ENCODE peak calls at places on chromosomes 13 and 19, in seven cellular contexts. Z is RPMI7951; D is GM19239; C is HFF-Myc; R is activated effector memory CD4-positive, alpha-beta T cell treated with anti-CD3 and anti-CD28 coated beads, Interleukin-2, amount 50 U/mL, for 16 hours; I is cardiac muscle cell; G is heart left ventricle. N is an unnamed sample.

GRCh38 chr19:35743640-35744306 is 1.4 kb downstream of the U2AF1L4 start:
- DNase-seq in Z (no peak), C (no peak), D (no peak), R (no peak), G (no peak), I (no peak), N (no peak)

GRCh38 chr13:111034811-111035210 is 80.3 kb upstream of the ARHGEF7 start:
- DNase-seq in C (no peak), I (no peak), R (no peak), D (no peak), G (no peak), Z (no peak), N (no peak)

GRCh38 chr19:14369399-14370168 is 11.7 kb upstream of the ADGRE5 start:
- DNase-seq in Z (peak), I (peak), R (peak), G (peak), C (no peak), D (no peak), N (no peak)

GRCh38 chr19:29694669-29695627 is 20.1 kb downstream of the C19orf12 start:
- DNase-seq in D (peak), R (peak), Z (peak), C (peak), I (peak), G (peak), N (peak)

GRCh38 chr19:51256053-51256682 is 5.3 kb downstream of the SIGLECL1 start:
- DNase-seq in R (no peak), G (no peak), C (no peak), I (no peak), D (no peak), Z (no peak), N (no peak)

GRCh38 chr19:7153008-7153407 is 83.5 kb downstream of the ZNF557 start:
- DNase-seq in Z (no peak), R (no peak), I (no peak), C (no peak), G (no peak), D (no peak), N (no peak)

GRCh38 chr13:44730099-44730498 is 154.0 kb upstream of the TSC22D1 start:
- DNase-seq in C (no peak), R (no peak), I (no peak), Z (no peak), D (no peak), G (no peak), N (no peak)

GRCh38 chr19:32675720-32676185 is at the start of gene RGS9BP:
- DNase-seq in G (peak), I (peak), Z (peak), R (peak), C (no peak), D (peak), N (peak)

GRCh38 chr19:48558018-48558684 is 6.2 kb downstream of the SULT2B1 start:
- DNase-seq in G (no peak), R (no peak), D (no peak), I (no peak), Z (peak), C (no peak), N (peak)

GRCh38 chr13:27921421-27921960 is 1.7 kb downstream of the PDX1 start:
- DNase-seq in R (no peak), D (no peak), G (no peak), I (no peak), C (no peak), Z (no peak), N (no peak)

GRCh38 chr19:10737680-10738079 is 19.8 kb downstream of the DNM2 start:
- DNase-seq in Z (no peak), C (no peak), I (no peak), D (no peak), G (no peak), R (no peak), N (no peak)

GRCh38 chr19:5089283-5089682 is 120.4 kb downstream of the KDM4B start:
- DNase-seq in R (no peak), G (no peak), Z (no peak), C (no peak), D (no peak), I (no peak), N (no peak)

GRCh38 chr19:2039082-2039958 is 11.7 kb downstream of the MKNK2 start:
- DNase-seq in C (no peak), D (no peak), G (no peak), R (no peak), Z (no peak), I (no peak), N (peak)

GRCh38 chr13:24617394-24618218 is 62.6 kb upstream of the ATP12A start:
- DNase-seq in Z (no peak), R (no peak), G (no peak), I (no peak), C (no peak), D (no peak), N (no peak)

GRCh38 chr13:64206430-64207225 is 2791.0 kb upstream of the PCDH20 start:
- DNase-seq in Z (no peak), I (no peak), R (no peak), C (no peak), G (no peak), D (no peak), N (peak)

GRCh38 chr19:14361824-14362223 is 19.4 kb upstream of the ADGRE5 start:
- DNase-seq in I (peak), D (no peak), G (no peak), C (no peak), Z (no peak), R (peak), N (no peak)

GRCh38 chr19:48480476-48481190 is 11.5 kb downstream of the CYTH2 start:
- DNase-seq in R (peak), G (peak), Z (peak), C (no peak), I (no peak), D (no peak), N (no peak)

GRCh38 chr19:41327499-41328156 is 17.7 kb downstream of the CCDC97 start:
- DNase-seq in Z (peak), I (no peak), G (peak), D (peak), C (no peak), R (peak), N (peak)

GRCh38 chr13:104460553-104460952 is 1394.3 kb upstream of the SLC10A2 start:
- DNase-seq in C (no peak), Z (no peak), G (no peak), R (no peak), I (no peak), D (no peak), N (no peak)

GRCh38 chr13:76717092-76717491 is 169.1 kb downstream of the KCTD12 start:
- DNase-seq in G (no peak), I (no peak), Z (peak), C (no peak), R (no peak), D (no peak), N (no peak)

GRCh38 chr19:21264891-21265290 is 64.3 kb downstream of the ZNF708 start:
- DNase-seq in C (no peak), R (no peak), I (no peak), Z (no peak), D (no peak), G (no peak), N (no peak)

GRCh38 chr13:57630661-57631606 is 610 bp upstream of the PCDH17 start:
- DNase-seq in D (no peak), R (peak), Z (peak), G (peak), C (no peak), I (peak), N (no peak)

GRCh38 chr19:13817615-13818371 is 22.6 kb downstream of the ZSWIM4 start:
- DNase-seq in Z (no peak), C (no peak), I (peak), D (peak), R (peak), G (no peak), N (peak)